ENCODE peak calls at places on chromosome 3, in four cellular contexts. U, R, K and D are unnamed samples.

GRCh38 chr3:184740509-184741258 is 28.8 kb upstream of the MAGEF1 start:
- DNase-seq in R (peak), K (no peak), U (no peak), D (no peak)

GRCh38 chr3:193780810-193781472 is 187.9 kb downstream of the OPA1 start:
- DNase-seq in R (peak), K (peak), U (peak), D (peak)

GRCh38 chr3:82954486-82954885 is 1193.0 kb upstream of the GBE1 start:
- DNase-seq in K (no peak), R (no peak), U (no peak), D (no peak)

GRCh38 chr3:119628816-119629445 is 31.2 kb downstream of the PLA1A start:
- DNase-seq in R (no peak), K (no peak), U (no peak), D (no peak)

GRCh38 chr3:13414040-13414729 is 5.9 kb downstream of the NUP210 start:
- DNase-seq in R (peak), U (peak), K (peak), D (peak)

GRCh38 chr3:179021119-179021903 is 50.3 kb downstream of the ZMAT3 start:
- DNase-seq in K (no peak), U (no peak), R (no peak), D (no peak)

GRCh38 chr3:111963424-111963823 is 15.4 kb upstream of the ABHD10 start:
- DNase-seq in R (no peak), U (no peak), K (no peak), D (no peak)

GRCh38 chr3:42182555-42182954 is 83.4 kb downstream of the CCK start:
- DNase-seq in U (no peak), R (no peak), K (no peak), D (no peak)

GRCh38 chr3:108319428-108320053 is 23.2 kb downstream of the HHLA2 start:
- DNase-seq in R (no peak), K (no peak), U (no peak), D (no peak)

GRCh38 chr3:114400369-114400768 is 106.5 kb downstream of the TIGIT start:
- DNase-seq in U (no peak), K (no peak), R (no peak), D (no peak)